ENCODE peak calls at places on chromosomes 7 and 10, in four cellular contexts. One of them, this sample, is unnamed.

GRCh38 chr10:117929321-117930067 is 117.2 kb downstream of the RAB11FIP2 start:
- DNase-seq in GM04503: no peak
- DNase-seq in IMR-90: no peak
- DNase-seq in head of caudate nucleus: no peak
- DNase-seq in this sample: no peak

GRCh38 chr7:23214423-23214822 is 32.2 kb upstream of the GPNMB start:
- DNase-seq in GM04503: no peak
- DNase-seq in IMR-90: no peak
- DNase-seq in head of caudate nucleus: no peak
- DNase-seq in this sample: no peak

GRCh38 chr10:110634527-110635209 is 9.5 kb upstream of the RBM20 start:
- DNase-seq in GM04503: no peak
- DNase-seq in IMR-90: no peak
- DNase-seq in head of caudate nucleus: no peak
- DNase-seq in this sample: no peak

GRCh38 chr7:82528577-82529305 is 85.2 kb upstream of the CACNA2D1 start:
- DNase-seq in GM04503: no peak
- DNase-seq in IMR-90: peak; percentile 76
- DNase-seq in head of caudate nucleus: no peak
- DNase-seq in this sample: peak; percentile 85

GRCh38 chr7:45178241-45179225 is 20.9 kb downstream of the RAMP3 start:
- DNase-seq in GM04503: no peak
- DNase-seq in IMR-90: no peak
- DNase-seq in head of caudate nucleus: no peak
- DNase-seq in this sample: no peak

GRCh38 chr7:143910473-143911248 is 8.7 kb upstream of the TCAF1 start:
- DNase-seq in GM04503: no peak
- DNase-seq in IMR-90: peak; percentile 34
- DNase-seq in head of caudate nucleus: no peak
- DNase-seq in this sample: no peak

GRCh38 chr10:110535958-110536891 is 31.3 kb upstream of the SMC3 start:
- DNase-seq in GM04503: no peak
- DNase-seq in IMR-90: peak; percentile 92
- DNase-seq in head of caudate nucleus: no peak
- DNase-seq in this sample: peak; percentile 60

GRCh38 chr10:79018591-79019011 is 50.2 kb upstream of the ZMIZ1 start:
- DNase-seq in GM04503: peak; percentile 30
- DNase-seq in IMR-90: peak; percentile 28
- DNase-seq in head of caudate nucleus: no peak
- DNase-seq in this sample: peak; percentile 59

GRCh38 chr10:21173433-21173963 is 276.4 kb upstream of the NEBL start:
- DNase-seq in GM04503: no peak
- DNase-seq in IMR-90: no peak
- DNase-seq in head of caudate nucleus: peak; percentile 59
- DNase-seq in this sample: no peak

GRCh38 chr7:141071260-141071854 is 2.5 kb upstream of the TMEM178B start:
- DNase-seq in GM04503: no peak
- DNase-seq in IMR-90: no peak
- DNase-seq in head of caudate nucleus: peak; percentile 88
- DNase-seq in this sample: no peak

GRCh38 chr7:30694774-30695721 is 12.8 kb upstream of the CRHR2 start:
- DNase-seq in GM04503: no peak
- DNase-seq in IMR-90: no peak
- DNase-seq in head of caudate nucleus: no peak
- DNase-seq in this sample: no peak

GRCh38 chr10:184911-185310 is 49.7 kb downstream of the ZMYND11 start:
- DNase-seq in GM04503: no peak
- DNase-seq in IMR-90: peak; percentile 59
- DNase-seq in head of caudate nucleus: no peak
- DNase-seq in this sample: peak; percentile 33

GRCh38 chr7:43479042-43479441 is 103.9 kb upstream of the STK17A start:
- DNase-seq in GM04503: no peak
- DNase-seq in IMR-90: no peak
- DNase-seq in head of caudate nucleus: no peak
- DNase-seq in this sample: no peak

GRCh38 chr10:123213192-123213591 is 59.0 kb downstream of the BUB3 start:
- DNase-seq in GM04503: no peak
- DNase-seq in IMR-90: no peak
- DNase-seq in head of caudate nucleus: no peak
- DNase-seq in this sample: no peak

This sample was measured in fibroblast of lung.